ENCODE peak calls at places on chromosomes 3 and 15, in nine cellular contexts. T is OCI-LY7; Q is cardiac muscle cell; D is GM10248; F is BJ; B is upper lobe of right lung; Z is endothelial cell; H is pancreas; U is CD4-positive, alpha-beta T cell. N is an unnamed sample.
A peak's percentile ranks its signal among the peaks of the same experiment; 100 is the strongest.

GRCh38 chr3:56373386-56373785 is 94.9 kb downstream of the ERC2 start:
- DNase-seq in H (no peak), Z (no peak), T (no peak), U (no peak), D (no peak), F (no peak), B (no peak), Q (no peak), N (no peak)

GRCh38 chr3:41224120-41224806 is 25.0 kb downstream of the CTNNB1 start:
- DNase-seq in T (no peak), Q (peak; percentile 89), B (no peak), D (no peak), F (no peak), H (no peak), Z (no peak), U (no peak), N (no peak)

GRCh38 chr15:81293728-81294500 is 30.0 kb downstream of the STARD5 start:
- DNase-seq in D (peak; percentile 75), Z (no peak), T (peak; percentile 95), H (no peak), B (no peak), U (peak; percentile 70), Q (no peak), F (no peak), N (no peak)

GRCh38 chr3:131738095-131738494 is 235.3 kb upstream of the MRPL3 start:
- DNase-seq in U (no peak), F (no peak), Z (no peak), H (no peak), B (no peak), T (no peak), Q (no peak), D (no peak), N (no peak)

GRCh38 chr3:187843654-187844053 is 98.4 kb upstream of the BCL6 start:
- DNase-seq in B (no peak), Q (no peak), F (no peak), D (no peak), U (no peak), T (no peak), H (no peak), Z (no peak), N (no peak)

GRCh38 chr3:149186726-149187125 is 34.9 kb downstream of the CP start:
- DNase-seq in T (no peak), Q (no peak), D (no peak), B (no peak), U (no peak), F (no peak), Z (no peak), H (no peak), N (no peak)

GRCh38 chr15:70251246-70251990 is 153.7 kb upstream of the TLE3 start:
- DNase-seq in Z (no peak), U (no peak), T (no peak), D (no peak), H (no peak), F (no peak), B (peak; percentile 38), Q (no peak), N (no peak)

GRCh38 chr15:28107894-28108255 is 8.8 kb upstream of the OCA2 start:
- DNase-seq in B (no peak), Z (no peak), D (no peak), F (no peak), T (no peak), Q (no peak), H (no peak), U (no peak), N (no peak)

GRCh38 chr15:75366163-75366562 is 2.2 kb downstream of the MAN2C1 start:
- DNase-seq in Q (no peak), D (no peak), H (no peak), U (no peak), F (no peak), Z (no peak), B (no peak), T (no peak), N (no peak)

GRCh38 chr15:75367406-75367912 is 948 bp downstream of the MAN2C1 start:
- DNase-seq in Z (no peak), T (no peak), F (no peak), U (no peak), D (no peak), Q (no peak), B (no peak), H (no peak), N (no peak)

GRCh38 chr15:75368689-75369239 is 357 bp upstream of the MAN2C1 start:
- DNase-seq in D (no peak), F (no peak), Q (no peak), Z (no peak), B (no peak), U (no peak), T (no peak), H (no peak), N (peak; percentile 26)

GRCh38 chr15:75369897-75370581 is 1.6 kb upstream of the MAN2C1 start:
- DNase-seq in H (no peak), Z (no peak), F (no peak), U (no peak), D (no peak), B (no peak), Q (no peak), T (no peak), N (no peak)

GRCh38 chr15:75367913-75368688 is at the start of gene MAN2C1:
- DNase-seq in B (peak; percentile 99), T (peak; percentile 99), Q (peak; percentile 95), Z (peak; percentile 91), U (peak; percentile 90), D (peak; percentile 97), H (peak; percentile 97), F (peak; percentile 75), N (peak; percentile 94)
- TF ChIP-seq CTCF in B (peak; percentile 67), T (peak; percentile 89), Q (peak; percentile 77), Z (no peak), U (peak; percentile 59), D (peak; percentile 75), H (peak; percentile 43), F (peak; percentile 77), N (peak; percentile 48)

GRCh38 chr3:127998596-127998995 is 53.6 kb upstream of the SEC61A1 start:
- DNase-seq in D (no peak), Z (no peak), T (no peak), F (no peak), B (no peak), U (no peak), H (no peak), Q (no peak), N (no peak)

GRCh38 chr3:127999509-128000106 is 52.6 kb upstream of the SEC61A1 start:
- DNase-seq in Z (no peak), D (no peak), Q (no peak), T (no peak), B (peak; percentile 22), H (no peak), F (no peak), U (no peak), N (no peak)

GRCh38 chr3:127997961-127998360 is 54.3 kb upstream of the SEC61A1 start:
- DNase-seq in Q (no peak), T (no peak), U (no peak), B (no peak), H (no peak), Z (no peak), D (no peak), F (no peak), N (no peak)

GRCh38 chr3:127994011-127994410 is 58.2 kb upstream of the SEC61A1 start:
- DNase-seq in Z (no peak), B (no peak), U (no peak), Q (no peak), H (no peak), F (no peak), T (no peak), D (no peak), N (no peak)

GRCh38 chr3:127997016-127997415 is 55.2 kb upstream of the SEC61A1 start:
- DNase-seq in F (no peak), H (no peak), U (no peak), Q (no peak), Z (no peak), D (no peak), T (no peak), B (no peak), N (no peak)
- TF ChIP-seq CTCF in F (no peak), H (no peak), U (no peak), Q (no peak), Z (no peak), D (no peak), T (no peak), B (no peak), N (no peak)

GRCh38 chr15:40114218-40114617 is 5.5 kb upstream of the BMF start:
- DNase-seq in H (no peak), U (no peak), Q (no peak), F (no peak), Z (no peak), T (peak; percentile 65), D (peak; percentile 13), B (no peak), N (no peak)

GRCh38 chr15:40108855-40109735 is at the start of gene BMF:
- DNase-seq in U (peak; percentile 97), H (peak; percentile 100), T (peak; percentile 98), D (peak; percentile 95), B (peak; percentile 100), Z (peak; percentile 98), Q (peak; percentile 100), F (peak; percentile 85), N (peak; percentile 100)

GRCh38 chr15:40112789-40113188 is 4.1 kb upstream of the BMF start:
- DNase-seq in D (no peak), Q (no peak), Z (no peak), B (no peak), F (no peak), T (no peak), U (no peak), H (no peak), N (no peak)

GRCh38 chr15:40110866-40111550 is 2.3 kb upstream of the BMF start:
- DNase-seq in D (peak; percentile 4), Z (no peak), B (no peak), T (no peak), F (no peak), H (no peak), U (no peak), Q (no peak), N (no peak)

DNA sequence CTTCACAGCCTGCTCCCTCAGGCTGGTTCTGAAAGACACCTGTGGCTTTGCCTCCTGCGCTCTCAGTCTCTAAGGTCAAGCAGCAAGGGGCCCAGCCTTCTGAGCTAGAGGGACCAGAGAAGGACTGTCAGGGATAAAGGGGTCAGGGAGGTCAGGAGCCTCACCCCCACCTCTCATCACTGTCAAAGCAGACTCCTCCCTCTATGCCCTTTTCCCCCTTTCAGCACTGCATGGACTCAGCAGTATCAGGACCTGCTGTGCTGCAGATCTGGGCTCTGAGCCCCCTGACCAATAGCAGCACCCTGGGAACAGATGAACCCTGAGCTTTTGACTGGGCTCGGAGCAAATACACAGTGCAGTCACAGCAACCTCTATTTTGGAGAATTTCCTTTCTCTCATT is 3.2 kb upstream of the BMF start:
- DNase-seq in D (peak; percentile 6), Q (no peak), Z (no peak), F (no peak), T (no peak), U (no peak), H (no peak), B (no peak), N (no peak)
- TF ChIP-seq CTCF in D (no peak), Q (no peak), Z (no peak), F (no peak), T (no peak), U (no peak), H (no peak), B (no peak), N (no peak)

DNA sequence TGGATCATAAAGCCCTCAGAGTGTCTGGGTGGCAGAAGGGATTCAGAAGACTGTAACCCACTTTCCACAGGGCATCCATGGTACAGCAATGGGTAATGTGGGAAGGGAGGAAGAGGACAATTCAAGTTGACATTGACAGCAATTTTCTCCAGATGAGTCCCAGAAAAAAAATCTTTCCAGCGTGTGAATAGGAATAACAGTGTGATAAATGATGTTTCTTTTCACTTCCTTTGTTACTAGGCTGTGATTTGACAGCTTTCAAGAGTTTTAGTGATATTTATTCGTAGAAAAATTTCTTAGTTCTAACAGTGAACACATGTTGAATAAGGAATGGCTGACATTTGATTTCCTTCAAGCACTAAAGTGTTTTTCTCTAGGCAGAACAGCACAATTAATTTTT is 186.4 kb downstream of the CADPS start:
- DNase-seq in Q (no peak), H (no peak), U (no peak), Z (no peak), D (no peak), F (no peak), B (no peak), T (no peak), N (no peak)
- TF ChIP-seq CTCF in Q (no peak), H (no peak), U (no peak), Z (no peak), D (no peak), F (no peak), B (no peak), T (no peak), N (no peak)